ENCODE peak calls at places on chromosomes 12 and 14, in four cellular contexts. D is astrocyte; G is naive thymus-derived CD8-positive, alpha-beta T cell; X is NCI-H1105 treated with DMSO at 0.1 percent for 48 hours. C is an unnamed sample.

GRCh38 chr12:51118706-51119105 is 35.3 kb upstream of the CSRNP2 start:
- DNase-seq in D (peak), G (no peak), X (no peak), C (no peak)

GRCh38 chr12:14362347-14362746 is 3.1 kb upstream of the ATF7IP start:
- DNase-seq in D (no peak), G (no peak), X (no peak), C (no peak)

GRCh38 chr12:32148372-32148771 is 41.7 kb downstream of the BICD1 start:
- DNase-seq in D (peak), G (no peak), X (no peak), C (no peak)

GRCh38 chr14:34436118-34436905 is 25.7 kb downstream of the SPTSSA start:
- DNase-seq in D (peak), G (no peak), X (no peak), C (no peak)

GRCh38 chr12:30201301-30202160 is 417.8 kb upstream of the TMTC1 start:
- DNase-seq in D (no peak), G (no peak), X (no peak), C (no peak)

GRCh38 chr12:88444481-88444880 is 135.8 kb downstream of the KITLG start:
- DNase-seq in D (no peak), G (no peak), X (no peak), C (no peak)

GRCh38 chr12:54658306-54659264 is 10.4 kb upstream of the DCD start:
- DNase-seq in D (no peak), G (peak), X (no peak), C (peak)

GRCh38 chr14:106850913-106851825 is 1324.8 kb downstream of the TMEM121 start:
- DNase-seq in D (no peak), G (no peak), X (no peak), C (peak)

GRCh38 chr12:56521590-56522371 is at the start of gene RBMS2:
- DNase-seq in D (peak), G (peak), X (peak), C (peak)

GRCh38 chr12:92130999-92131398 is 14.6 kb downstream of the BTG1 start:
- DNase-seq in D (no peak), G (no peak), X (no peak), C (no peak)

GRCh38 chr14:61959348-61959747 is 197.1 kb downstream of the SNAPC1 start:
- DNase-seq in D (no peak), G (no peak), X (no peak), C (no peak)

GRCh38 chr14:94051779-94052178 is 25.6 kb downstream of the OTUB2 start:
- DNase-seq in D (no peak), G (no peak), X (no peak), C (no peak)

GRCh38 chr14:68703093-68703492 is 89.8 kb downstream of the ZFP36L1 start:
- DNase-seq in D (peak), G (no peak), X (no peak), C (no peak)

GRCh38 chr12:69837191-69838085 is 12.4 kb downstream of the MYRFL start:
- DNase-seq in D (no peak), G (no peak), X (no peak), C (no peak)

GRCh38 chr12:2834581-2835491 is at the start of gene NRIP2:
- DNase-seq in D (peak), G (no peak), X (peak), C (peak)

GRCh38 chr12:128810182-128811127 is 13.3 kb downstream of the SLC15A4 start:
- DNase-seq in D (no peak), G (no peak), X (no peak), C (no peak)

GRCh38 chr14:104387385-104388010 is 192.1 kb upstream of the C14orf180 start:
- DNase-seq in D (no peak), G (no peak), X (no peak), C (no peak)

GRCh38 chr12:131921866-131922769 is 7.0 kb upstream of the PUS1 start:
- DNase-seq in D (no peak), G (no peak), X (no peak), C (no peak)

GRCh38 chr14:48788771-48789170 is 797.4 kb downstream of the RPS29 start:
- DNase-seq in D (no peak), G (no peak), X (no peak), C (no peak)

GRCh38 chr12:105218434-105218833 is 17.5 kb downstream of the APPL2 start:
- DNase-seq in D (no peak), G (no peak), X (no peak), C (no peak)

GRCh38 chr12:81758421-81759214 is 532 bp downstream of the PPFIA2 start:
- DNase-seq in D (peak), G (no peak), X (peak), C (peak)

GRCh38 chr12:6787309-6787708 is 2.0 kb upstream of the CD4 start:
- DNase-seq in D (no peak), G (no peak), X (no peak), C (no peak)

GRCh38 chr12:24499151-24500146 is 449.5 kb downstream of the BCAT1 start:
- DNase-seq in D (peak), G (no peak), X (no peak), C (no peak)

GRCh38 chr12:12839886-12840285 is 26.7 kb downstream of the DDX47 start:
- DNase-seq in D (peak), G (no peak), X (no peak), C (no peak)

GRCh38 chr12:49874142-49874897 is 29.4 kb downstream of the FAIM2 start:
- DNase-seq in D (no peak), G (no peak), X (no peak), C (no peak)

GRCh38 chr12:123106640-123107359 is 44.1 kb downstream of the PITPNM2 start:
- DNase-seq in D (no peak), G (peak), X (no peak), C (no peak)

GRCh38 chr14:102525213-102526143 is 15.9 kb upstream of the ANKRD9 start:
- DNase-seq in D (peak), G (peak), X (peak), C (peak)

GRCh38 chr12:101945361-101946232 is 68.2 kb downstream of the DRAM1 start:
- DNase-seq in D (no peak), G (no peak), X (peak), C (peak)

GRCh38 chr14:50067723-50068495 is 48.5 kb downstream of the VCPKMT start:
- DNase-seq in D (peak), G (no peak), X (no peak), C (no peak)

GRCh38 chr14:56491299-56492285 is 88.0 kb upstream of the TMEM260 start:
- DNase-seq in D (peak), G (peak), X (peak), C (peak)

C was measured in NCI-H1417.